ENCODE peak calls at places on chromosomes 16 and 17, in eight cellular contexts. C is progenitor cell of endocrine pancreas, K is T1000, W is RWPE1, P is AG20443, M is left ventricle myocardium superior, U is GM04503, I is heart left ventricle. S is an unnamed sample.

GRCh38 chr16:68644303-68644702 is 807 bp upstream of the CDH3 start:
- DNase-seq in K (no peak), C (no peak), P (no peak), U (no peak), I (no peak), M (no peak), W (no peak), S (no peak)

GRCh38 chr17:74351552-74352210 is 10.0 kb downstream of the BTBD17 start:
- DNase-seq in C (no peak), K (no peak), W (no peak), M (no peak), P (no peak), U (no peak), I (no peak), S (no peak)

GRCh38 chr17:19024101-19025078 is 19.8 kb upstream of the FAM83G start:
- DNase-seq in W (peak), U (no peak), K (peak), M (peak), C (no peak), P (peak), I (peak), S (no peak)

GRCh38 chr17:561118-561517 is 153.5 kb downstream of the VPS53 start:
- DNase-seq in W (peak), P (peak), U (no peak), C (no peak), K (no peak), I (peak), M (no peak), S (no peak)

GRCh38 chr16:78563905-78564304 is 464.5 kb downstream of the WWOX start:
- DNase-seq in I (no peak), P (no peak), U (no peak), K (no peak), M (no peak), C (no peak), W (peak), S (no peak)

GRCh38 chr17:43720311-43721060 is 38.1 kb downstream of the SOST start:
- DNase-seq in P (peak), I (peak), W (peak), U (no peak), K (no peak), C (peak), M (peak), S (peak)

GRCh38 chr17:79033741-79034501 is 10.0 kb downstream of the C1QTNF1 start:
- DNase-seq in I (peak), M (peak), C (no peak), U (no peak), P (no peak), W (no peak), K (no peak), S (no peak)

GRCh38 chr16:64417711-64418227 is 704.1 kb downstream of the CDH11 start:
- DNase-seq in I (no peak), W (no peak), C (no peak), U (peak), M (no peak), P (peak), K (no peak), S (no peak)

S was measured in HTR-8/SVneo.